ENCODE peak calls at places on chromosome 14, in five cellular contexts. One of them, this sample, is unnamed.

GRCh38 chr14:69879175-69880047 is at the start of gene SMOC1:
- DNase-seq in stomach: peak
- DNase-seq in left ventricle myocardium inferior: no peak
- DNase-seq in A549: peak
- DNase-seq in heart right ventricle: peak
- DNase-seq in this sample: no peak

GRCh38 chr14:75497191-75497590 is 25.1 kb upstream of the BATF start:
- DNase-seq in A549: no peak
- DNase-seq in stomach: no peak
- DNase-seq in left ventricle myocardium inferior: no peak
- DNase-seq in heart right ventricle: no peak
- DNase-seq in this sample: no peak

GRCh38 chr14:103544627-103545218 is 15.7 kb downstream of the TRMT61A start:
- DNase-seq in left ventricle myocardium inferior: no peak
- DNase-seq in stomach: no peak
- DNase-seq in A549: no peak
- DNase-seq in heart right ventricle: no peak
- DNase-seq in this sample: no peak

GRCh38 chr14:55802986-55803431 is 223.0 kb downstream of the KTN1 start:
- DNase-seq in A549: peak
- DNase-seq in left ventricle myocardium inferior: no peak
- DNase-seq in heart right ventricle: no peak
- DNase-seq in stomach: no peak
- DNase-seq in this sample: no peak

GRCh38 chr14:77580964-77581505 is 35.4 kb downstream of the SPTLC2 start:
- DNase-seq in A549: no peak
- DNase-seq in heart right ventricle: no peak
- DNase-seq in left ventricle myocardium inferior: no peak
- DNase-seq in stomach: no peak
- DNase-seq in this sample: no peak

GRCh38 chr14:54532111-54533012 is 22.7 kb downstream of the CGRRF1 start:
- DNase-seq in stomach: no peak
- DNase-seq in left ventricle myocardium inferior: no peak
- DNase-seq in A549: no peak
- DNase-seq in heart right ventricle: no peak
- DNase-seq in this sample: no peak

GRCh38 chr14:89308232-89308959 is 108.6 kb downstream of the FOXN3 start:
- DNase-seq in heart right ventricle: no peak
- DNase-seq in stomach: no peak
- DNase-seq in left ventricle myocardium inferior: no peak
- DNase-seq in A549: no peak
- DNase-seq in this sample: no peak

GRCh38 chr14:34713681-34714319 is 593 bp downstream of the CFL2 start:
- DNase-seq in left ventricle myocardium inferior: peak
- DNase-seq in heart right ventricle: peak
- DNase-seq in stomach: peak
- DNase-seq in A549: peak
- DNase-seq in this sample: no peak

GRCh38 chr14:75274899-75275569 is 3.6 kb upstream of the FOS start:
- DNase-seq in heart right ventricle: no peak
- DNase-seq in A549: no peak
- DNase-seq in stomach: no peak
- DNase-seq in left ventricle myocardium inferior: peak
- DNase-seq in this sample: no peak

GRCh38 chr14:91367173-91368171 is 50.1 kb downstream of the CCDC88C start:
- DNase-seq in stomach: peak
- DNase-seq in heart right ventricle: no peak
- DNase-seq in left ventricle myocardium inferior: no peak
- DNase-seq in A549: peak
- DNase-seq in this sample: no peak

GRCh38 chr14:51609987-51610283 is 41.8 kb upstream of the FRMD6 start:
- DNase-seq in heart right ventricle: no peak
- DNase-seq in left ventricle myocardium inferior: no peak
- DNase-seq in A549: peak
- DNase-seq in stomach: no peak
- DNase-seq in this sample: no peak

GRCh38 chr14:40240456-40240855 is 808.2 kb upstream of the FBXO33 start:
- DNase-seq in stomach: no peak
- DNase-seq in left ventricle myocardium inferior: no peak
- DNase-seq in heart right ventricle: no peak
- DNase-seq in A549: no peak
- DNase-seq in this sample: no peak

GRCh38 chr14:49944501-49944900 is 51.6 kb downstream of the ARF6 start:
- DNase-seq in left ventricle myocardium inferior: no peak
- DNase-seq in stomach: no peak
- DNase-seq in heart right ventricle: no peak
- DNase-seq in A549: no peak
- DNase-seq in this sample: no peak

GRCh38 chr14:52790011-52790755 is 1.2 kb downstream of the GNPNAT1 start:
- DNase-seq in A549: peak
- DNase-seq in heart right ventricle: no peak
- DNase-seq in left ventricle myocardium inferior: no peak
- DNase-seq in stomach: no peak
- DNase-seq in this sample: no peak

GRCh38 chr14:69953266-69953905 is 74.2 kb downstream of the SMOC1 start:
- DNase-seq in A549: no peak
- DNase-seq in heart right ventricle: no peak
- DNase-seq in left ventricle myocardium inferior: no peak
- DNase-seq in stomach: no peak
- DNase-seq in this sample: no peak

GRCh38 chr14:89240414-89240813 is 176.6 kb downstream of the FOXN3 start:
- DNase-seq in A549: no peak
- DNase-seq in stomach: no peak
- DNase-seq in left ventricle myocardium inferior: no peak
- DNase-seq in heart right ventricle: no peak
- DNase-seq in this sample: no peak

GRCh38 chr14:63308723-63309317 is 9.9 kb downstream of the GPHB5 start:
- DNase-seq in left ventricle myocardium inferior: no peak
- DNase-seq in heart right ventricle: no peak
- DNase-seq in stomach: no peak
- DNase-seq in A549: peak
- DNase-seq in this sample: no peak

GRCh38 chr14:56422703-56423213 is 156.8 kb upstream of the TMEM260 start:
- DNase-seq in A549: peak
- DNase-seq in left ventricle myocardium inferior: peak
- DNase-seq in stomach: peak
- DNase-seq in heart right ventricle: peak
- DNase-seq in this sample: no peak

GRCh38 chr14:64442300-64442988 is 22.9 kb upstream of the AKAP5 start:
- DNase-seq in stomach: no peak
- DNase-seq in A549: no peak
- DNase-seq in heart right ventricle: no peak
- DNase-seq in left ventricle myocardium inferior: peak
- DNase-seq in this sample: no peak

GRCh38 chr14:45906257-45906656 is 653.3 kb upstream of the MIS18BP1 start:
- DNase-seq in A549: no peak
- DNase-seq in heart right ventricle: no peak
- DNase-seq in stomach: no peak
- DNase-seq in left ventricle myocardium inferior: no peak
- DNase-seq in this sample: no peak

GRCh38 chr14:104137297-104138097 is 890 bp upstream of the KIF26A start:
- DNase-seq in left ventricle myocardium inferior: peak
- DNase-seq in A549: peak
- DNase-seq in stomach: peak
- DNase-seq in heart right ventricle: peak
- DNase-seq in this sample: no peak

GRCh38 chr14:32814721-32815120 is 124.0 kb upstream of the NPAS3 start:
- DNase-seq in A549: no peak
- DNase-seq in left ventricle myocardium inferior: no peak
- DNase-seq in heart right ventricle: no peak
- DNase-seq in stomach: no peak
- DNase-seq in this sample: no peak

GRCh38 chr14:101876539-101876938 is 87.8 kb upstream of the DYNC1H1 start:
- DNase-seq in left ventricle myocardium inferior: peak
- DNase-seq in heart right ventricle: peak
- DNase-seq in A549: no peak
- DNase-seq in stomach: peak
- DNase-seq in this sample: peak
- H3K4me3 ChIP-seq in left ventricle myocardium inferior: peak
- H3K4me3 ChIP-seq in heart right ventricle: no peak
- H3K4me3 ChIP-seq in A549: no peak
- H3K4me3 ChIP-seq in stomach: no peak
- H3K4me3 ChIP-seq in this sample: no peak

DNA sequence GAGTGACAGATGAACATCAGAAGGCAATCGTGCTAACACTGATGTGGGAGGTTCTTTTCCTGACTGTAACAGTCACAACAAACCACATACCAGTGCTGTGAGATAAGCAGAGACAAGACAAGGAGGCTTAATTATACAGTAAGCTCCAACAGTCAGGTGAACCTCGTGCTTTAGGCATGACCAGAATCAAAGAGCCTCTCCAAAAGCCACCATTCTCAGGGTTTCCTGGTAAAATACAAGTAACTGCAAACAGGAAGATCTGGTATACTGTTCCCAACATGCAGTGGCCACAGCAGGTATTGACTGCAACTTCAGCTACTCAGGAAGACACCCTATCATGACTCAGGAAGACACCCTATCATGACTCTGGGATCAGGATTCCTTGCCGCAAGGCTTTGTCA is 47.3 kb upstream of the GTF2A1 start:
- DNase-seq in A549: peak
- DNase-seq in left ventricle myocardium inferior: no peak
- DNase-seq in stomach: no peak
- DNase-seq in heart right ventricle: no peak
- DNase-seq in this sample: no peak
- TF ChIP-seq CTCF in A549: no peak
- TF ChIP-seq CTCF in left ventricle myocardium inferior: no peak
- TF ChIP-seq CTCF in stomach: no peak
- TF ChIP-seq CTCF in heart right ventricle: no peak
- TF ChIP-seq CTCF in this sample: no peak

DNA sequence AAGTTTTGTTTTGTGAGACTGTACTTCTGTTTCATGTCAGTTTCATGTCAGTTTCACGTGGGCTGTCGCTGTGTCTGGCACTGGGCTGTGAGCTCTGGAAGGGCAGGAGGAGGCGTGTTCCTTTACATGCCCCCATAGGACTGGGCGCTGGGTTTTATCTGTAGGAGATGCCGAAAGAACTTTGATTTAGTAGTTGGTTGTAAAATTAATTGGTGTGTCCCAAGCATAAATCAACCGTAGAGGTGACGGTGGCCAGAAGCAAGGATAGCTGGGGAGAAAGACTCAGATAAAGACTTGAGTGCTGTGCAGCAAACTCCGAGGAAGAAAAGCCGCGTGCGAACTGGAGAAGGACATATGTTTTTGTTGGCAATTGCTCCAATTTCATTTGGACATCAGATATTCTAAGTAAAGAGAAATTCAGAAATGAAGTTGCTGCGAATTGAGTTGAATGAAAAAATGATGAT is 182.5 kb downstream of the VRK1 start:
- DNase-seq in heart right ventricle: no peak
- DNase-seq in A549: no peak
- DNase-seq in stomach: no peak
- DNase-seq in left ventricle myocardium inferior: no peak
- DNase-seq in this sample: peak
- H3K4me3 ChIP-seq in heart right ventricle: no peak
- H3K4me3 ChIP-seq in A549: no peak
- H3K4me3 ChIP-seq in stomach: no peak
- H3K4me3 ChIP-seq in left ventricle myocardium inferior: no peak
- H3K4me3 ChIP-seq in this sample: no peak

GRCh38 chr14:22249775-22250174 is 339.2 kb downstream of the DAD1 start:
- DNase-seq in A549: no peak
- DNase-seq in stomach: no peak
- DNase-seq in left ventricle myocardium inferior: no peak
- DNase-seq in heart right ventricle: no peak
- DNase-seq in this sample: no peak
- TF ChIP-seq CTCF in A549: no peak
- TF ChIP-seq CTCF in stomach: no peak
- TF ChIP-seq CTCF in left ventricle myocardium inferior: no peak
- TF ChIP-seq CTCF in heart right ventricle: no peak
- TF ChIP-seq CTCF in this sample: no peak

DNA sequence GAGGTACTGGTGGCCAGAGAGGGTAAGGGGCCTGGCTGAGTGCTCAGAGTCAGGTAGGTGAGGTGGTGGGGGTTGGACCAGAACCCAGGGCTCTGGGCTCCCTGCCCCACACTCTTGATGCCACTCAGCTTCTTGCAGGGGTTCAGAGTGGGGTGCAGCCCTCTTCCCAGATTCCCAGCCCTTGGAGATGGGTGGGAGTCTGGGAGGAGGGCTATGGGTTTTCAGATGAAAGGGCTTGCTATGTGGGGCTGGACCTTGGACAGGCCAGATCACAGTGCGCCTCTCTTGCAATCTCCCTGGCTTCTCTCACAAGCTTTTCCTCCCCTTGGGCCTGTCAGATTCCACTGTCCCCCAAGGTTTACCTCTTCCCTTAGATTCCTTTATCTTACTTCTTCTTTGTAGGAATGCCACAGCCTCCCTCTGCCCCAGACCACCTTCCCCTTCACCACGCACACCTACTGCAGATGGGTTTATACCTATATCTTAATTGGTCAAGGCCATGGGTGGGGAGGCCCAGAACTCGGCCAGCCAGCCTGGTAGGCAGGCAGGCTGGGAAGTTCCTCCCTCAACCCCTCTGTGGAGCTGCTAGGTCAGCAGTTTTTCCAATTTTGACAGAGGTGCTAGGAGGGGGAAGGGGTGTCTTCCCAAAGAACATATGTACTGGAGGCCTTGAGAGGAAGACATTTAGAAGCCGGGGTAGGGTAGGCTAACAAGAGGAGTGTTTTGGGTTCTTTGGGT is 1.3 kb downstream of the NYNRIN start:
- DNase-seq in stomach: no peak
- DNase-seq in left ventricle myocardium inferior: no peak
- DNase-seq in heart right ventricle: no peak
- DNase-seq in A549: no peak
- DNase-seq in this sample: no peak
- H3K4me3 ChIP-seq in stomach: peak
- H3K4me3 ChIP-seq in left ventricle myocardium inferior: peak
- H3K4me3 ChIP-seq in heart right ventricle: peak
- H3K4me3 ChIP-seq in A549: no peak
- H3K4me3 ChIP-seq in this sample: peak

GRCh38 chr14:82710257-82710841 is 1176.7 kb upstream of the SEL1L start:
- DNase-seq in left ventricle myocardium inferior: no peak
- DNase-seq in heart right ventricle: peak
- DNase-seq in A549: peak
- DNase-seq in stomach: peak
- DNase-seq in this sample: no peak
- TF ChIP-seq CTCF in left ventricle myocardium inferior: peak
- TF ChIP-seq CTCF in heart right ventricle: peak
- TF ChIP-seq CTCF in A549: peak
- TF ChIP-seq CTCF in stomach: peak
- TF ChIP-seq CTCF in this sample: peak